ENCODE peak calls at places on chromosomes 12 and 14, in eight cellular contexts. G, J, D, S, A, B, Y and R are unnamed samples.

GRCh38 chr14:54808326-54809161 is 94.1 kb downstream of the GCH1 start:
- DNase-seq in Y (no peak), J (no peak), D (peak), S (no peak), G (no peak), A (no peak), B (no peak), R (no peak)

GRCh38 chr12:54125950-54126695 is 62.7 kb downstream of the SMUG1 start:
- DNase-seq in D (no peak), Y (peak), A (peak), J (peak), B (no peak), G (no peak), S (no peak), R (no peak)

GRCh38 chr14:61334197-61334701 is 12.9 kb downstream of the PRKCH start:
- DNase-seq in D (no peak), G (no peak), S (no peak), B (no peak), A (no peak), Y (no peak), J (no peak), R (no peak)

GRCh38 chr12:18345021-18345735 is 83.9 kb downstream of the PIK3C2G start:
- DNase-seq in S (no peak), G (no peak), J (no peak), A (peak), B (no peak), D (no peak), Y (no peak), R (no peak)

GRCh38 chr14:59520224-59520623 is 35.9 kb downstream of the JKAMP start:
- DNase-seq in B (no peak), J (no peak), G (no peak), Y (no peak), D (no peak), S (no peak), A (no peak), R (no peak)

GRCh38 chr12:69102856-69103255 is 136.5 kb upstream of the CPSF6 start:
- DNase-seq in D (no peak), B (no peak), Y (no peak), S (no peak), A (no peak), G (no peak), J (peak), R (no peak)

GRCh38 chr14:101184104-101184455 is 280.6 kb upstream of the RTL1 start:
- DNase-seq in Y (no peak), J (no peak), A (no peak), B (no peak), D (no peak), S (no peak), G (no peak), R (no peak)

GRCh38 chr12:2654311-2654710 is 140.5 kb upstream of the FKBP4 start:
- DNase-seq in Y (no peak), G (no peak), D (no peak), A (no peak), B (no peak), S (no peak), J (no peak), R (no peak)

GRCh38 chr12:19759229-19759628 is 319.9 kb downstream of the AEBP2 start:
- DNase-seq in Y (no peak), D (no peak), A (peak), S (no peak), B (no peak), G (no peak), J (no peak), R (no peak)

GRCh38 chr14:73753043-73753886 is 39.1 kb upstream of the PNMA1 start:
- DNase-seq in S (no peak), A (peak), Y (no peak), B (no peak), D (no peak), G (no peak), J (peak), R (no peak)

GRCh38 chr14:76863724-76864407 is 37.7 kb downstream of the LRRC74A start:
- DNase-seq in D (peak), Y (no peak), B (no peak), G (no peak), S (no peak), J (peak), A (no peak), R (no peak)

GRCh38 chr14:50059773-50060629 is 56.4 kb downstream of the VCPKMT start:
- DNase-seq in S (no peak), D (peak), B (no peak), G (no peak), A (no peak), Y (no peak), J (no peak), R (no peak)

GRCh38 chr12:91098942-91099341 is 12.4 kb downstream of the LUM start:
- DNase-seq in A (peak), Y (peak), D (no peak), S (no peak), G (no peak), J (peak), B (no peak), R (no peak)

GRCh38 chr12:49950310-49951251 is at the start of gene AQP2:
- DNase-seq in S (no peak), D (peak), A (no peak), G (no peak), Y (no peak), J (no peak), B (no peak), R (no peak)

GRCh38 chr14:102508410-102508773 is 1.2 kb downstream of the ANKRD9 start:
- DNase-seq in Y (peak), D (no peak), G (no peak), A (no peak), J (peak), B (no peak), S (no peak), R (no peak)

GRCh38 chr12:115440438-115440837 is 756.5 kb upstream of the TBX3 start:
- DNase-seq in S (no peak), D (no peak), Y (no peak), B (no peak), J (no peak), A (peak), G (no peak), R (no peak)

GRCh38 chr12:76268267-76268666 is 79.9 kb downstream of the BBS10 start:
- DNase-seq in A (peak), B (no peak), S (no peak), Y (no peak), J (no peak), G (no peak), D (no peak), R (no peak)

GRCh38 chr12:117674763-117675162 is 294.0 kb downstream of the KSR2 start:
- DNase-seq in A (no peak), J (no peak), G (no peak), Y (no peak), B (no peak), D (no peak), S (no peak), R (no peak)

GRCh38 chr14:55556929-55557623 is 22.9 kb upstream of the KTN1 start:
- DNase-seq in Y (no peak), G (no peak), S (no peak), B (no peak), A (peak), D (peak), J (peak), R (no peak)

GRCh38 chr12:102343361-102344121 is 136.8 kb downstream of the IGF1 start:
- DNase-seq in A (peak), J (peak), G (no peak), D (no peak), B (no peak), Y (no peak), S (no peak), R (no peak)

GRCh38 chr12:121331268-121331667 is 20.9 kb downstream of the ANAPC5 start:
- DNase-seq in J (peak), B (no peak), A (no peak), D (no peak), Y (no peak), S (no peak), G (no peak), R (no peak)

GRCh38 chr12:122099856-122100255 is 21.3 kb downstream of the MLXIP start:
- DNase-seq in G (no peak), S (no peak), D (no peak), B (no peak), J (no peak), A (no peak), Y (no peak), R (no peak)

GRCh38 chr12:19018302-19018980 is 111.1 kb upstream of the PLEKHA5 start:
- DNase-seq in A (peak), S (no peak), J (no peak), G (no peak), Y (no peak), D (no peak), B (no peak), R (no peak)

GRCh38 chr14:24813819-24814259 is 179.8 kb upstream of the GZMB start:
- DNase-seq in G (no peak), Y (no peak), D (no peak), A (no peak), S (no peak), B (no peak), J (no peak), R (no peak)

GRCh38 chr12:106840217-106840616 is 65.7 kb downstream of the RIC8B start:
- DNase-seq in D (peak), J (peak), Y (peak), B (no peak), A (peak), G (no peak), S (no peak), R (no peak)